ENCODE peak calls at places on chromosomes 13 and 19, in six cellular contexts. One of them, this sample, is unnamed.

GRCh38 chr19:2478324-2478755 is 2.4 kb downstream of the GADD45B start:
- DNase-seq in tibial nerve: peak
- DNase-seq in K562: no peak
- DNase-seq in stomach: peak
- DNase-seq in A549: no peak
- DNase-seq in transverse colon: peak
- DNase-seq in this sample: no peak

GRCh38 chr13:69857188-69857821 is 250.3 kb upstream of the ATXN8OS start:
- DNase-seq in A549: peak
- DNase-seq in transverse colon: no peak
- DNase-seq in K562: peak
- DNase-seq in stomach: no peak
- DNase-seq in tibial nerve: no peak
- DNase-seq in this sample: no peak

GRCh38 chr13:92640936-92641335 is 585.7 kb upstream of the GPC6 start:
- DNase-seq in transverse colon: no peak
- DNase-seq in K562: no peak
- DNase-seq in A549: no peak
- DNase-seq in tibial nerve: no peak
- DNase-seq in stomach: no peak
- DNase-seq in this sample: no peak

GRCh38 chr19:30564551-30565011 is 192.4 kb downstream of the ZNF536 start:
- DNase-seq in A549: no peak
- DNase-seq in transverse colon: no peak
- DNase-seq in K562: no peak
- DNase-seq in stomach: no peak
- DNase-seq in tibial nerve: no peak
- DNase-seq in this sample: no peak

GRCh38 chr13:43132228-43132627 is 108.8 kb downstream of the DNAJC15 start:
- DNase-seq in transverse colon: peak
- DNase-seq in A549: peak
- DNase-seq in K562: peak
- DNase-seq in stomach: peak
- DNase-seq in tibial nerve: no peak
- DNase-seq in this sample: no peak

GRCh38 chr19:2867025-2867991 is at the start of gene ZNF556:
- DNase-seq in transverse colon: no peak
- DNase-seq in A549: no peak
- DNase-seq in tibial nerve: peak
- DNase-seq in K562: peak
- DNase-seq in stomach: no peak
- DNase-seq in this sample: no peak

GRCh38 chr19:42028304-42029216 is 34.5 kb upstream of the ATP1A3 start:
- DNase-seq in tibial nerve: no peak
- DNase-seq in A549: no peak
- DNase-seq in stomach: no peak
- DNase-seq in K562: peak
- DNase-seq in transverse colon: no peak
- DNase-seq in this sample: no peak

GRCh38 chr13:23436680-23437079 is 3.2 kb upstream of the SACS start:
- DNase-seq in tibial nerve: no peak
- DNase-seq in transverse colon: no peak
- DNase-seq in stomach: no peak
- DNase-seq in K562: no peak
- DNase-seq in A549: no peak
- DNase-seq in this sample: no peak

GRCh38 chr13:112124100-112124499 is 57.2 kb downstream of the SOX1 start:
- DNase-seq in transverse colon: no peak
- DNase-seq in tibial nerve: no peak
- DNase-seq in A549: no peak
- DNase-seq in K562: no peak
- DNase-seq in stomach: no peak
- DNase-seq in this sample: no peak

GRCh38 chr13:21897140-21897539 is 226.3 kb downstream of the FGF9 start:
- DNase-seq in stomach: no peak
- DNase-seq in K562: no peak
- DNase-seq in tibial nerve: no peak
- DNase-seq in transverse colon: no peak
- DNase-seq in A549: no peak
- DNase-seq in this sample: no peak

GRCh38 chr13:57843555-57843954 is 212.0 kb downstream of the PCDH17 start:
- DNase-seq in stomach: no peak
- DNase-seq in transverse colon: no peak
- DNase-seq in tibial nerve: no peak
- DNase-seq in K562: no peak
- DNase-seq in A549: no peak
- DNase-seq in this sample: no peak

GRCh38 chr19:45251452-45252354 is 632 bp downstream of the MARK4 start:
- DNase-seq in transverse colon: peak
- DNase-seq in tibial nerve: no peak
- DNase-seq in K562: no peak
- DNase-seq in stomach: no peak
- DNase-seq in A549: no peak
- DNase-seq in this sample: no peak

GRCh38 chr19:33446156-33446917 is 72.8 kb downstream of the CEBPG start:
- DNase-seq in K562: no peak
- DNase-seq in transverse colon: no peak
- DNase-seq in tibial nerve: no peak
- DNase-seq in A549: no peak
- DNase-seq in stomach: no peak
- DNase-seq in this sample: no peak

GRCh38 chr13:92175330-92175729 is 776.9 kb downstream of the GPC5 start:
- DNase-seq in K562: peak
- DNase-seq in stomach: no peak
- DNase-seq in tibial nerve: peak
- DNase-seq in A549: no peak
- DNase-seq in transverse colon: no peak
- DNase-seq in this sample: no peak

GRCh38 chr13:21061077-21061945 is at the start of gene LATS2:
- DNase-seq in A549: peak
- DNase-seq in stomach: peak
- DNase-seq in tibial nerve: peak
- DNase-seq in K562: peak
- DNase-seq in transverse colon: peak
- DNase-seq in this sample: peak

GRCh38 chr13:80082396-80083096 is 258.4 kb downstream of the SPRY2 start:
- DNase-seq in K562: no peak
- DNase-seq in transverse colon: no peak
- DNase-seq in tibial nerve: no peak
- DNase-seq in stomach: no peak
- DNase-seq in A549: no peak
- DNase-seq in this sample: no peak

GRCh38 chr19:13208131-13208963 is 58.1 kb downstream of the IER2 start:
- DNase-seq in A549: no peak
- DNase-seq in tibial nerve: peak
- DNase-seq in stomach: peak
- DNase-seq in transverse colon: peak
- DNase-seq in K562: no peak
- DNase-seq in this sample: no peak

GRCh38 chr19:13727798-13728197 is 36.5 kb upstream of the MRI1 start:
- DNase-seq in tibial nerve: peak
- DNase-seq in K562: no peak
- DNase-seq in transverse colon: no peak
- DNase-seq in A549: no peak
- DNase-seq in stomach: no peak
- DNase-seq in this sample: no peak

GRCh38 chr13:33466262-33466661 is 180.7 kb upstream of the STARD13 start:
- DNase-seq in K562: no peak
- DNase-seq in stomach: no peak
- DNase-seq in A549: no peak
- DNase-seq in transverse colon: no peak
- DNase-seq in tibial nerve: no peak
- DNase-seq in this sample: no peak

GRCh38 chr19:46878613-46879375 is 18.0 kb downstream of the ARHGAP35 start:
- DNase-seq in A549: no peak
- DNase-seq in tibial nerve: no peak
- DNase-seq in transverse colon: no peak
- DNase-seq in K562: no peak
- DNase-seq in stomach: no peak
- DNase-seq in this sample: no peak

GRCh38 chr13:50969691-50970090 is 60.1 kb downstream of the RNASEH2B start:
- DNase-seq in A549: no peak
- DNase-seq in tibial nerve: no peak
- DNase-seq in K562: no peak
- DNase-seq in stomach: no peak
- DNase-seq in transverse colon: peak
- DNase-seq in this sample: no peak

GRCh38 chr19:17035842-17036424 is 9.3 kb upstream of the CPAMD8 start:
- DNase-seq in transverse colon: peak
- DNase-seq in tibial nerve: no peak
- DNase-seq in stomach: peak
- DNase-seq in K562: peak
- DNase-seq in A549: no peak
- DNase-seq in this sample: no peak

GRCh38 chr13:32212420-32212819 is 102.7 kb downstream of the ZAR1L start:
- DNase-seq in A549: no peak
- DNase-seq in stomach: no peak
- DNase-seq in K562: no peak
- DNase-seq in tibial nerve: no peak
- DNase-seq in transverse colon: no peak
- DNase-seq in this sample: no peak

GRCh38 chr13:49679244-49679643 is 12.0 kb downstream of the EBPL start:
- DNase-seq in transverse colon: no peak
- DNase-seq in tibial nerve: peak
- DNase-seq in K562: peak
- DNase-seq in A549: no peak
- DNase-seq in stomach: peak
- DNase-seq in this sample: no peak

GRCh38 chr13:40130871-40131636 is 475.6 kb downstream of the COG6 start:
- DNase-seq in stomach: no peak
- DNase-seq in tibial nerve: no peak
- DNase-seq in A549: peak
- DNase-seq in transverse colon: peak
- DNase-seq in K562: peak
- DNase-seq in this sample: no peak

GRCh38 chr19:46693760-46694159 is 23.2 kb downstream of the PRKD2 start:
- DNase-seq in A549: no peak
- DNase-seq in transverse colon: no peak
- DNase-seq in tibial nerve: no peak
- DNase-seq in stomach: no peak
- DNase-seq in K562: no peak
- DNase-seq in this sample: no peak

GRCh38 chr19:19711934-19712828 is 20.7 kb downstream of the ZNF14 start:
- DNase-seq in A549: no peak
- DNase-seq in K562: no peak
- DNase-seq in transverse colon: no peak
- DNase-seq in stomach: no peak
- DNase-seq in tibial nerve: no peak
- DNase-seq in this sample: no peak

GRCh38 chr19:4144666-4145261 is 8.7 kb upstream of the CREB3L3 start:
- DNase-seq in stomach: peak
- DNase-seq in K562: peak
- DNase-seq in transverse colon: peak
- DNase-seq in A549: peak
- DNase-seq in tibial nerve: no peak
- DNase-seq in this sample: no peak

GRCh38 chr19:23810496-23810895 is 51.8 kb upstream of the ZNF681 start:
- DNase-seq in tibial nerve: no peak
- DNase-seq in transverse colon: no peak
- DNase-seq in stomach: no peak
- DNase-seq in K562: no peak
- DNase-seq in A549: no peak
- DNase-seq in this sample: no peak

GRCh38 chr19:2816641-2817040 is 3.0 kb upstream of the ZNF554 start:
- DNase-seq in transverse colon: no peak
- DNase-seq in tibial nerve: no peak
- DNase-seq in K562: no peak
- DNase-seq in stomach: no peak
- DNase-seq in A549: no peak
- DNase-seq in this sample: no peak

GRCh38 chr19:23002690-23003422 is at the start of gene ZNF728:
- DNase-seq in transverse colon: peak
- DNase-seq in stomach: no peak
- DNase-seq in A549: no peak
- DNase-seq in tibial nerve: peak
- DNase-seq in K562: peak
- DNase-seq in this sample: peak

GRCh38 chr19:53537523-53538377 is at the start of gene ZNF331:
- DNase-seq in transverse colon: peak
- DNase-seq in stomach: peak
- DNase-seq in A549: peak
- DNase-seq in tibial nerve: peak
- DNase-seq in K562: no peak
- DNase-seq in this sample: peak
- TF ChIP-seq EP300 in transverse colon: no peak
- TF ChIP-seq EP300 in stomach: no peak
- TF ChIP-seq EP300 in A549: no peak
- TF ChIP-seq EP300 in tibial nerve: peak
- TF ChIP-seq EP300 in K562: no peak
- TF ChIP-seq EP300 in this sample: no peak

GRCh38 chr13:110250258-110250891 is 56.6 kb downstream of the COL4A1 start:
- DNase-seq in stomach: no peak
- DNase-seq in K562: no peak
- DNase-seq in transverse colon: no peak
- DNase-seq in tibial nerve: peak
- DNase-seq in A549: no peak
- DNase-seq in this sample: peak
- TF ChIP-seq EP300 in stomach: peak
- TF ChIP-seq EP300 in K562: no peak
- TF ChIP-seq EP300 in transverse colon: no peak
- TF ChIP-seq EP300 in tibial nerve: peak
- TF ChIP-seq EP300 in A549: no peak
- TF ChIP-seq EP300 in this sample: peak

DNA sequence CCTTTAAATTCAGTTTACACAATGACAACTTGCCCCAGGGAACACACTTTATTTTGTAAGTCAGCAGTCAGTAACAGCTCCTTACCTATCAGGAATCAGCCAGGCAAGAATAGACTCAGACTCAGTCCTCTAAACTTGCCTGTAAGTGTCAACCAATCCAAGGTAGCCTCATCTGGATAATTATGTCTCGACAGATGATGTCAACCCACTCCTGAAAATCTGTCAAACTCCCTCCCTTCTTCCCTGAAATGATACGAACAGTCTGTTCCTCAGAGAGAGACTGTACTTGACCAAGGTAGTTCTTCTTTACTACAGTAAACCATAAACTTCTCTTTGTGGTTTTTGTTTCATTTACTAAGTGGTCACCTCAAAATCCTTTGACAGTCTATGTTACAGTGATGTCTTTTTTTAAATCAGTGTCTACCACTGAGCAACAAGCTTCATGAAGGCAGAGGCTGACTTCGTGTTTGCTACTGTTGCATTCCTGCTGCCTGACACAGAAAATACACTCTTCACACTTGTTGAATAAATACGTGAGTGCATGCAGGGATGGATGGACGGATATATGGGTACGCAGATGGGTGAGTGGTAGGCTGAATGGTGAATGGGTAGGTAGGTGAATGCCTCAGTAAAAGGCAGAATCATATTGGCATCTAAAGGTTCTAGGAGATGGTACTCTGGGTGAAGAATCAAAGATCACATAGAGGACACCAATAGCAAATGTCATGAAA is 17.5 kb upstream of the FREM2 start:
- DNase-seq in transverse colon: no peak
- DNase-seq in A549: no peak
- DNase-seq in K562: no peak
- DNase-seq in tibial nerve: no peak
- DNase-seq in stomach: no peak
- DNase-seq in this sample: no peak
- TF ChIP-seq EP300 in transverse colon: no peak
- TF ChIP-seq EP300 in A549: no peak
- TF ChIP-seq EP300 in K562: no peak
- TF ChIP-seq EP300 in tibial nerve: no peak
- TF ChIP-seq EP300 in stomach: no peak
- TF ChIP-seq EP300 in this sample: no peak

GRCh38 chr13:84315527-84315926 is 433.3 kb upstream of the SLITRK1 start:
- DNase-seq in K562: no peak
- DNase-seq in A549: no peak
- DNase-seq in stomach: no peak
- DNase-seq in transverse colon: no peak
- DNase-seq in tibial nerve: no peak
- DNase-seq in this sample: no peak
- TF ChIP-seq EP300 in K562: no peak
- TF ChIP-seq EP300 in A549: no peak
- TF ChIP-seq EP300 in stomach: no peak
- TF ChIP-seq EP300 in transverse colon: no peak
- TF ChIP-seq EP300 in tibial nerve: no peak
- TF ChIP-seq EP300 in this sample: no peak

This sample was measured in esophagus muscularis mucosa.